ENCODE peak calls at places on chromosomes 12 and 14, in four cellular contexts. One of them, this sample, is unnamed. For H3K79me1 and H3K4me1, the result is how much of the 10 kb centered on the place peaks cover.

GRCh38 chr14:98564006-98564405 is 708.0 kb downstream of the BCL11B start:
- DNase-seq in mesendoderm: no peak
- DNase-seq in H1: no peak
- DNase-seq in trophoblast cell: no peak
- DNase-seq in this sample: no peak

GRCh38 chr12:126663304-126664094 is 1598.3 kb downstream of the AACS start:
- DNase-seq in mesendoderm: peak
- DNase-seq in H1: peak
- DNase-seq in trophoblast cell: no peak
- DNase-seq in this sample: no peak

GRCh38 chr12:70154960-70155589 is 88.2 kb upstream of the CNOT2 start:
- DNase-seq in mesendoderm: peak
- DNase-seq in H1: no peak
- DNase-seq in trophoblast cell: no peak
- DNase-seq in this sample: peak

GRCh38 chr12:111425655-111426054 is 19.9 kb downstream of the SH2B3 start:
- DNase-seq in mesendoderm: no peak
- DNase-seq in H1: no peak
- DNase-seq in trophoblast cell: no peak
- DNase-seq in this sample: no peak

GRCh38 chr12:42698213-42698612 is 108.7 kb upstream of the PRICKLE1 start:
- DNase-seq in mesendoderm: no peak
- DNase-seq in H1: no peak
- DNase-seq in trophoblast cell: no peak
- DNase-seq in this sample: peak

GRCh38 chr14:101781240-101782061 is 19.9 kb downstream of the PPP2R5C start:
- DNase-seq in mesendoderm: peak
- DNase-seq in H1: no peak
- DNase-seq in trophoblast cell: no peak
- DNase-seq in this sample: peak

GRCh38 chr14:86858591-86858990 is 1134.4 kb downstream of the GALC start:
- DNase-seq in mesendoderm: no peak
- DNase-seq in H1: no peak
- DNase-seq in trophoblast cell: no peak
- DNase-seq in this sample: peak

GRCh38 chr12:48814313-48815280 is 3.7 kb upstream of the CACNB3 start:
- DNase-seq in mesendoderm: peak
- DNase-seq in H1: no peak
- DNase-seq in trophoblast cell: peak
- DNase-seq in this sample: peak

GRCh38 chr14:58491593-58491992 is 64.1 kb downstream of the KIAA0586 start:
- DNase-seq in mesendoderm: no peak
- DNase-seq in H1: no peak
- DNase-seq in trophoblast cell: no peak
- DNase-seq in this sample: no peak

GRCh38 chr14:22981090-22982012 is 1.0 kb downstream of the AJUBA start:
- DNase-seq in mesendoderm: peak
- DNase-seq in H1: no peak
- DNase-seq in trophoblast cell: peak
- DNase-seq in this sample: peak

GRCh38 chr14:106831322-106831720 is 1304.9 kb downstream of the TMEM121 start:
- DNase-seq in mesendoderm: peak
- DNase-seq in H1: no peak
- DNase-seq in trophoblast cell: no peak
- DNase-seq in this sample: no peak

GRCh38 chr12:24381790-24382189 is 432.3 kb upstream of the SOX5 start:
- DNase-seq in mesendoderm: no peak
- DNase-seq in H1: no peak
- DNase-seq in trophoblast cell: no peak
- DNase-seq in this sample: no peak

GRCh38 chr12:24379493-24379892 is 430.0 kb upstream of the SOX5 start:
- DNase-seq in mesendoderm: peak
- DNase-seq in H1: no peak
- DNase-seq in trophoblast cell: no peak
- DNase-seq in this sample: no peak

GRCh38 chr12:24379038-24379437 is 429.6 kb upstream of the SOX5 start:
- DNase-seq in mesendoderm: no peak
- DNase-seq in H1: no peak
- DNase-seq in trophoblast cell: no peak
- DNase-seq in this sample: no peak

GRCh38 chr12:24378548-24379011 is 429.1 kb upstream of the SOX5 start:
- DNase-seq in mesendoderm: no peak
- DNase-seq in H1: no peak
- DNase-seq in trophoblast cell: no peak
- DNase-seq in this sample: peak

DNA sequence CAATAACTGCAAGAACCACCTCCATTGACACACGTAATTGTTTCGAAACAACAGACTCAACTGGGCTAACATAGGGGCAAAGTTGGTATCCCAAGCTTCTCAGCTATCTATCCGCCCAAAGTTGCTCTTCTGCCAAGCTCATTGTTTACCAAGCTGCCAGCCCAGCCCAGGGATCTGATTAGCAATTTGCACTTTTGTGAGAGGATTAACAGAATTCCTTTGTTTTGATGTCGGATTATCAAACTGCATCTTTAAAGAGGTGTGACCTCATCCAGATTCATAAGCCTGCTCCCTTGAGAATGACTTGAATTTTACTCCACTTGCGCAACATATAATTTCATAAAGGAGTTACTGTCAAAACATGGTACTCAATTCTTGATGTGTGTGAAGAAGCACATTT is 430.7 kb upstream of the SOX5 start:
- DNase-seq in mesendoderm: peak
- DNase-seq in H1: no peak
- DNase-seq in trophoblast cell: peak
- DNase-seq in this sample: no peak
- H3K4ac ChIP-seq in mesendoderm: no peak
- H3K4ac ChIP-seq in H1: no peak
- H3K4ac ChIP-seq in trophoblast cell: no peak
- H3K4ac ChIP-seq in this sample: no peak

GRCh38 chr12:109458086-109458485 is 19.0 kb downstream of the KCTD10 start:
- DNase-seq in mesendoderm: no peak
- DNase-seq in H1: no peak
- DNase-seq in trophoblast cell: no peak
- DNase-seq in this sample: peak
- H3K79me1 ChIP-seq in mesendoderm: under half
- H3K79me1 ChIP-seq in H1: under half
- H3K79me1 ChIP-seq in trophoblast cell: under half
- H3K79me1 ChIP-seq in this sample: under half

DNA sequence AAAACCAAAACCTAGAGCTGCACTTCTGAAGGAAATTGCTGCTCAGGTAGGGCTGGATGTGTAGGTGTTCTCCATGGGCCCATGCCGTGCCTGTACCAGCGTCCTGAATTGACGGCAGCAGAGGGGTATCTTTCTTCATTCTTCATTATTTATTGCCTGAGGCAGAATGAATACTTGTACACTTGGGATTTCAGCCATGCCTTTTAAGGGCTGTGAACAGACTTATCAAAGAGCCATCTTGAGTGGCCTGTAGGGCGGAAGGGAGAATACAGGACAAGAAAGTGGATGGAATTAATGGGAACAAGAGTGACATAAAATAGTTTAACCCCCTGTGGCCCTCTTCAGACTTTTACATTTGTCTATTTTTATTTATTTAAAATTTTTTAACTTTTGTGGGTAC is 61.4 kb downstream of the RASSF3 start:
- DNase-seq in mesendoderm: no peak
- DNase-seq in H1: no peak
- DNase-seq in trophoblast cell: no peak
- DNase-seq in this sample: no peak
- H3K4me1 ChIP-seq in mesendoderm: under half
- H3K4me1 ChIP-seq in H1: under half
- H3K4me1 ChIP-seq in trophoblast cell: under half
- H3K4me1 ChIP-seq in this sample: under half

DNA sequence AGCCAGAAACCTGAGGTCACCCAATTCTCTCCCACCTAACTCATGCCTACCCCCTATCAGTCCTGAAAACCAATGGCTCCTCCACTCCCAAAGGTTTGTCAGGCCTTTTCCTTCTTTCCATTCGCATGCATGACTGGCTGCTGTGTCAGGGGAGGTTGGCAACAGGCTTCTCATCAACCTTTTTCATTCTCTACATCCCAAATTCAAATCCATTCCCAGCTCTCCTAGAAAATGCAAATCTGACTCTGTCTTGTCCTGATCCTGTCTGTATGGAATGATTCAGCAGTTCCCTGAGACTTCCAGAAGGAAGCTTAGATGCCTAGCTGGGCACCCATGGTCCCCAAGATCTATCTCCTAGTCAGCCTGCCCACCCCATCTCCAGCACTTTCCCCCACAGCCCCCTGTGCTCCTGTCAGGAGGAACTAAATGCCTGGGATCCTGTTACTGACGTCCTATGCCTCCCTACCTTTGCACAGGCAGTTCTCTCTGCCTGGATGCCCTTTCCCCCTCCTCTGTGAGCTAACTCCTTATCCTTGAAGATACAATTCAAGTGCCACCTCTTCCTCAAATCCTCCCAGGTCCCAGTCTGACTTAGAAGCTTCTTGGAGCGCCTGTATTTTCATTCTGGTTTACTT is 5.1 kb upstream of the CTDSP2 start:
- DNase-seq in mesendoderm: no peak
- DNase-seq in H1: no peak
- DNase-seq in trophoblast cell: no peak
- DNase-seq in this sample: no peak
- H3K4ac ChIP-seq in mesendoderm: no peak
- H3K4ac ChIP-seq in H1: no peak
- H3K4ac ChIP-seq in trophoblast cell: no peak
- H3K4ac ChIP-seq in this sample: no peak

DNA sequence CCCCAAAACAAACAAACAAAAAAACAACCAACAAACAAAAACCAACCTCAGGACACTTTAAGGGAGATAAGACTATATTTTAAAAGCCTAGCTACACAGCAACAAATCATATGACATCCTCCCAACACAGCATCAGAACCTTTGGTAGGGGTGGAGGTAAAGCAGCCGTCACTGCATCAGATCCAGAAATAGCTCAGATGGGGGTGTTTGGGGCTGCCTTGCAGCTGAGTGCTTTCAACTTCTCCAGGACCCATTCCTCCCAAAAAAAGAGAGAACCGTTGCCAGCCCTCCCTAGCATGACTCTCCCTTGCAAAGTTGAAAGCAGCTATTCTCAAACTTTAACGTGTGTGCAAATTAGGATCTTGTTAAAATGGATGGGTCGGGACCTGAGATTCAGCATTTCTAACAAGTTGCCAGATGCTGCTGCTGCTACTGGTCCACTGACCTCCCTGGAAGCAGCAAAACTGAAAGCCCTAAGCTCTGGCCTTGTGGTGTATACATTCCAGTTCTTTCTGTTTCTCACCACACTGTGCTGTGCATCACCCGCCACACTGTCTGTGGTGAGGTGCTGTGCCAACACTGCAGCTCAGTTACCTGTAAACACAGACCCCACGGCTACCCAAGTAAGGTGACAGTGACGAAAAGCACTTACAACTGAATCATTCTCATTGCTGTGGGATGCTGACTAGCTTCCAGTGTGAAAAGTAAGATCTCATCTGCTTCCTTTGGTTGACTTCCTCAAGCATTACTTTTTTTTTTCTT is 54.0 kb downstream of the SLC38A1 start:
- DNase-seq in mesendoderm: no peak
- DNase-seq in H1: no peak
- DNase-seq in trophoblast cell: no peak
- DNase-seq in this sample: peak
- H3K79me1 ChIP-seq in mesendoderm: under half
- H3K79me1 ChIP-seq in H1: under half
- H3K79me1 ChIP-seq in trophoblast cell: under half
- H3K79me1 ChIP-seq in this sample: under half